ENCODE peak calls at places on chromosomes 13 and 19, in ten cellular contexts. W, F, S, M, I, B, E, Q, K and O are unnamed samples.

GRCh38 chr13:80783926-80784325 is 443.0 kb upstream of the SPRY2 start:
- DNase-seq in W (no peak), F (peak), S (peak), M (no peak), I (no peak), B (no peak), E (no peak), Q (no peak), K (no peak), O (no peak)

GRCh38 chr19:3577741-3578344 is 5.1 kb downstream of the HMG20B start:
- DNase-seq in W (no peak), F (no peak), S (no peak), M (no peak), I (no peak), B (peak), E (no peak), Q (no peak), K (peak), O (no peak)

GRCh38 chr13:100600915-100601314 is 12.3 kb upstream of the GGACT start:
- DNase-seq in W (no peak), F (no peak), S (no peak), M (no peak), I (no peak), B (no peak), E (no peak), Q (no peak), K (no peak), O (no peak)

GRCh38 chr13:40113644-40114304 is 458.3 kb downstream of the COG6 start:
- DNase-seq in W (no peak), F (no peak), S (no peak), M (no peak), I (no peak), B (no peak), E (no peak), Q (no peak), K (no peak), O (no peak)

GRCh38 chr13:47835470-47836228 is 165.4 kb downstream of the SUCLA2 start:
- DNase-seq in W (no peak), F (no peak), S (no peak), M (no peak), I (no peak), B (no peak), E (no peak), Q (no peak), K (no peak), O (no peak)

GRCh38 chr19:31448221-31448657 is 99.0 kb upstream of the TSHZ3 start:
- DNase-seq in W (no peak), F (peak), S (peak), M (peak), I (no peak), B (peak), E (no peak), Q (peak), K (no peak), O (no peak)

GRCh38 chr19:55472463-55472862 is 4.0 kb upstream of the ZNF628 start:
- DNase-seq in W (no peak), F (no peak), S (peak), M (no peak), I (peak), B (no peak), E (no peak), Q (no peak), K (no peak), O (no peak)

GRCh38 chr19:38862321-38863059 is 12.7 kb upstream of the HNRNPL start:
- DNase-seq in W (no peak), F (peak), S (no peak), M (no peak), I (no peak), B (no peak), E (no peak), Q (no peak), K (no peak), O (no peak)

GRCh38 chr13:107441279-107441678 is 774.1 kb downstream of the LIG4 start:
- DNase-seq in W (no peak), F (no peak), S (peak), M (no peak), I (no peak), B (no peak), E (no peak), Q (peak), K (no peak), O (no peak)

GRCh38 chr13:93462151-93462550 is 235.5 kb downstream of the GPC6 start:
- DNase-seq in W (no peak), F (no peak), S (no peak), M (no peak), I (no peak), B (no peak), E (no peak), Q (no peak), K (no peak), O (no peak)

GRCh38 chr19:13060233-13060963 is 42.3 kb downstream of the LYL1 start:
- DNase-seq in W (no peak), F (no peak), S (no peak), M (no peak), I (peak), B (no peak), E (no peak), Q (no peak), K (peak), O (peak)

GRCh38 chr13:43388282-43389034 is 365.1 kb downstream of the DNAJC15 start:
- DNase-seq in W (no peak), F (no peak), S (peak), M (no peak), I (peak), B (no peak), E (peak), Q (no peak), K (no peak), O (no peak)

GRCh38 chr19:33819875-33820781 is 23.5 kb downstream of the KCTD15 start:
- DNase-seq in W (peak), F (no peak), S (no peak), M (peak), I (peak), B (peak), E (peak), Q (no peak), K (peak), O (peak)

GRCh38 chr19:55866521-55866920 is 30.2 kb downstream of the NLRP4 start:
- DNase-seq in W (no peak), F (no peak), S (no peak), M (no peak), I (no peak), B (no peak), E (no peak), Q (no peak), K (no peak), O (no peak)

GRCh38 chr19:16033721-16034120 is 42.6 kb upstream of the TPM4 start:
- DNase-seq in W (peak), F (no peak), S (no peak), M (no peak), I (no peak), B (no peak), E (no peak), Q (no peak), K (no peak), O (no peak)

GRCh38 chr13:44296856-44297255 is 76.8 kb upstream of the SERP2 start:
- DNase-seq in W (no peak), F (no peak), S (no peak), M (no peak), I (no peak), B (no peak), E (no peak), Q (no peak), K (no peak), O (no peak)

GRCh38 chr19:13738073-13738472 is 26.2 kb upstream of the MRI1 start:
- DNase-seq in W (no peak), F (no peak), S (no peak), M (no peak), I (no peak), B (no peak), E (no peak), Q (no peak), K (no peak), O (no peak)

GRCh38 chr13:97976551-97977375 is 23.3 kb downstream of the IPO5 start:
- DNase-seq in W (peak), F (peak), S (no peak), M (no peak), I (no peak), B (peak), E (peak), Q (no peak), K (no peak), O (peak)

GRCh38 chr19:1411255-1412191 is 4.1 kb downstream of the DAZAP1 start:
- DNase-seq in W (no peak), F (peak), S (no peak), M (no peak), I (no peak), B (no peak), E (no peak), Q (no peak), K (no peak), O (no peak)

GRCh38 chr19:10928563-10929401 is at the start of the genes TIMM29 and YIPF2:
- DNase-seq in W (peak), F (peak), S (peak), M (peak), I (peak), B (peak), E (peak), Q (peak), K (peak), O (peak)

GRCh38 chr13:57948884-57949283 is 317.3 kb downstream of the PCDH17 start:
- DNase-seq in W (no peak), F (no peak), S (no peak), M (no peak), I (no peak), B (no peak), E (no peak), Q (no peak), K (no peak), O (no peak)

GRCh38 chr13:113506025-113506685 is 15.6 kb upstream of the DCUN1D2 start:
- DNase-seq in W (no peak), F (peak), S (no peak), M (no peak), I (no peak), B (no peak), E (no peak), Q (no peak), K (no peak), O (no peak)

GRCh38 chr13:40933508-40933907 is 85.6 kb downstream of the ELF1 start:
- DNase-seq in W (peak), F (no peak), S (no peak), M (no peak), I (no peak), B (no peak), E (no peak), Q (no peak), K (peak), O (no peak)

GRCh38 chr13:19156013-19156825 is 25.4 kb downstream of the TUBA3C start:
- DNase-seq in W (peak), F (no peak), S (no peak), M (no peak), I (no peak), B (no peak), E (no peak), Q (no peak), K (no peak), O (no peak)
- TF ChIP-seq CTCF in W (no peak), F (no peak), S (no peak), M (no peak), I (no peak), B (no peak), E (no peak), Q (no peak), K (no peak), O (no peak)

DNA sequence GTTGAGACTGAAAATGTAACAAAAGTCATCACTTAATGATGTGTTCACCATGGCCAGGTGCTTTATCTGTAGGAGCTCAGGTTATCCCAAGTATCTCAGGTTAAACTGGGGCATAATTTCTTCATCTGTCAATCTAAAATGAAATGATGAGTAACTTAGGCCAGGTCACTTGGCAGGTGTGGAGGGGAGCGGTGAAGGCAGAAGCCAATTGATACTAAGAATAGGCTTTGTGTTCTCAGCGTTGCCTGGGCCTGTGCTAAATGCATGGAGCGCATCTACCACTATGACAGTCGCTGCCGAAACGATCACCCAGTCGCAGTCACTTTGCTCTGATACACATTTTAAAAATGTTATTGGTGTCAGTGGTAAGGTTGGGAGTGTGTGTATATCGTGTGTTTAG is 91.6 kb downstream of the FGF9 start:
- DNase-seq in W (no peak), F (no peak), S (no peak), M (no peak), I (no peak), B (no peak), E (no peak), Q (no peak), K (no peak), O (no peak)
- TF ChIP-seq CTCF in W (no peak), F (no peak), S (no peak), M (no peak), I (no peak), B (no peak), E (no peak), Q (no peak), K (no peak), O (no peak)

GRCh38 chr19:51259348-51260245 is 8.7 kb downstream of the SIGLECL1 start:
- DNase-seq in W (peak), F (peak), S (no peak), M (no peak), I (peak), B (no peak), E (peak), Q (no peak), K (no peak), O (no peak)
- TF ChIP-seq CTCF in W (peak), F (peak), S (peak), M (peak), I (peak), B (peak), E (peak), Q (peak), K (peak), O (peak)

GRCh38 chr13:102724923-102725322 is 30.1 kb upstream of the METTL21C start:
- DNase-seq in W (no peak), F (no peak), S (no peak), M (no peak), I (peak), B (no peak), E (peak), Q (no peak), K (no peak), O (no peak)

GRCh38 chr13:102729560-102730275 is 34.9 kb upstream of the METTL21C start:
- DNase-seq in W (no peak), F (no peak), S (no peak), M (no peak), I (no peak), B (no peak), E (no peak), Q (no peak), K (no peak), O (no peak)

GRCh38 chr13:102721800-102722231 is 27.0 kb upstream of the METTL21C start:
- DNase-seq in W (no peak), F (no peak), S (no peak), M (no peak), I (no peak), B (no peak), E (no peak), Q (no peak), K (no peak), O (no peak)

GRCh38 chr13:102726430-102726829 is 31.6 kb upstream of the METTL21C start:
- DNase-seq in W (no peak), F (no peak), S (no peak), M (no peak), I (no peak), B (no peak), E (peak), Q (no peak), K (no peak), O (no peak)
- TF ChIP-seq CTCF in W (peak), F (peak), S (no peak), M (no peak), I (no peak), B (no peak), E (no peak), Q (no peak), K (no peak), O (no peak)